ENCODE peak calls at places on chromosome 17, in ten cellular contexts. T is A549, Y is epithelial cell of esophagus, J is neural crest cell, U is adrenal gland, Z is neural progenitor cell, N is HFFc6, P is GM12864, R is IMR-90, L is thoracic aorta. G is an unnamed sample.

GRCh38 chr17:50170662-50171370 is 5.0 kb downstream of the SGCA start:
- DNase-seq in T (no peak), Y (peak), J (no peak), U (no peak), Z (no peak), N (no peak), P (no peak), R (no peak), L (no peak), G (no peak)

GRCh38 chr17:30302241-30302640 is 10.5 kb upstream of the BLMH start:
- DNase-seq in T (no peak), Y (no peak), J (no peak), U (no peak), Z (no peak), N (no peak), P (no peak), R (no peak), L (no peak), G (no peak)

GRCh38 chr17:32259596-32259995 is 6.0 kb upstream of the RHBDL3 start:
- DNase-seq in T (no peak), Y (peak), J (no peak), U (no peak), Z (no peak), N (peak), P (no peak), R (peak), L (no peak), G (no peak)

GRCh38 chr17:75317671-75318070 is 28.4 kb upstream of the SLC25A19 start:
- DNase-seq in T (no peak), Y (no peak), J (no peak), U (no peak), Z (peak), N (no peak), P (no peak), R (no peak), L (no peak), G (no peak)

GRCh38 chr17:13477180-13477611 is 124.5 kb downstream of the HS3ST3A1 start:
- DNase-seq in T (no peak), Y (no peak), J (no peak), U (no peak), Z (no peak), N (peak), P (no peak), R (peak), L (no peak), G (no peak)

GRCh38 chr17:8610558-8610957 is 20.0 kb downstream of the MYH10 start:
- DNase-seq in T (no peak), Y (no peak), J (no peak), U (no peak), Z (no peak), N (no peak), P (no peak), R (no peak), L (no peak), G (no peak)

GRCh38 chr17:42674755-42675347 is 1.9 kb downstream of the PLEKHH3 start:
- DNase-seq in T (no peak), Y (no peak), J (no peak), U (no peak), Z (peak), N (no peak), P (no peak), R (no peak), L (no peak), G (no peak)

GRCh38 chr17:50339381-50339780 is 6.5 kb upstream of the XYLT2 start:
- DNase-seq in T (no peak), Y (no peak), J (no peak), U (no peak), Z (no peak), N (no peak), P (no peak), R (no peak), L (no peak), G (no peak)

GRCh38 chr17:40490289-40490853 is 11.1 kb downstream of the TNS4 start:
- DNase-seq in T (no peak), Y (peak), J (no peak), U (peak), Z (peak), N (no peak), P (no peak), R (peak), L (no peak), G (no peak)

GRCh38 chr17:77419095-77419494 is 278.3 kb downstream of the SEC14L1 start:
- DNase-seq in T (no peak), Y (no peak), J (no peak), U (no peak), Z (no peak), N (no peak), P (no peak), R (no peak), L (no peak), G (no peak)

GRCh38 chr17:3754458-3755334 is 31.0 kb downstream of the HASPIN start:
- DNase-seq in T (no peak), Y (peak), J (peak), U (peak), Z (peak), N (no peak), P (no peak), R (no peak), L (no peak), G (peak)

GRCh38 chr17:74459622-74460021 is 6.8 kb upstream of the CD300A start:
- DNase-seq in T (no peak), Y (no peak), J (no peak), U (no peak), Z (no peak), N (no peak), P (no peak), R (no peak), L (no peak), G (no peak)

GRCh38 chr17:4301066-4301465 is 37.3 kb upstream of the ANKFY1 start:
- DNase-seq in T (no peak), Y (no peak), J (no peak), U (no peak), Z (no peak), N (no peak), P (no peak), R (no peak), L (no peak), G (no peak)

GRCh38 chr17:40173091-40173777 is 4.0 kb upstream of the RAPGEFL1 start:
- DNase-seq in T (no peak), Y (no peak), J (no peak), U (no peak), Z (no peak), N (no peak), P (no peak), R (no peak), L (no peak), G (no peak)

GRCh38 chr17:78883533-78884131 is 19.4 kb downstream of the CEP295NL start:
- DNase-seq in T (peak), Y (peak), J (peak), U (peak), Z (peak), N (peak), P (no peak), R (peak), L (peak), G (peak)

GRCh38 chr17:78882546-78883089 is 20.4 kb downstream of the CEP295NL start:
- DNase-seq in T (no peak), Y (no peak), J (no peak), U (no peak), Z (no peak), N (peak), P (no peak), R (no peak), L (no peak), G (no peak)

GRCh38 chr17:78884876-78885667 is 17.9 kb downstream of the CEP295NL start:
- DNase-seq in T (no peak), Y (no peak), J (no peak), U (no peak), Z (no peak), N (no peak), P (no peak), R (no peak), L (no peak), G (no peak)

GRCh38 chr17:78884148-78884870 is 18.7 kb downstream of the CEP295NL start:
- DNase-seq in T (no peak), Y (no peak), J (no peak), U (no peak), Z (peak), N (no peak), P (no peak), R (no peak), L (no peak), G (no peak)

DNA sequence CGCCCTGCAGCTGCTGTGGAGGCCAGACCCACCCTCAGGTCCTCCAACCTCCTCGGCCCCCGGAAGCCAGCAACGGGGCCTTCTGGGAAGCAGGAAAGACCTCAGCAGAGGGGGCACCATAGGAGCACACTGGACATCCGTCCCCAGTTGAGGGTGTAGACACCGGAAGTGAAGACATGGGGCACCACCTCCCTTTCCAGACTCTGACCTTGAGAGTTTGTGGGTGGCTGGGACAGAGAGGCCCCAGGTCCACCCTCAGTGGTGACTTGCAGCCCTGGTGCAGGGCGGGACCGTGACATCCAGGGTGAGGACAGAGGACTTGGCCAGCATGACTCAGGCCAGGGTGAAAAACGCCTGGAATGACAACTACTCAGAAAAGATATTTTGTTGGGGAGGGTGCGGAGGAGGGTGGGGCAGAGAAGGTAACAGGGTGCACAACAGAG is 19.9 kb downstream of the CEP295NL start:
- DNase-seq in T (peak), Y (peak), J (no peak), U (no peak), Z (no peak), N (peak), P (no peak), R (peak), L (peak), G (no peak)
- TF ChIP-seq CTCF in T (no peak), Y (no peak), J (no peak), U (no peak), Z (no peak), N (no peak), P (no peak), R (no peak), L (no peak), G (no peak)

DNA sequence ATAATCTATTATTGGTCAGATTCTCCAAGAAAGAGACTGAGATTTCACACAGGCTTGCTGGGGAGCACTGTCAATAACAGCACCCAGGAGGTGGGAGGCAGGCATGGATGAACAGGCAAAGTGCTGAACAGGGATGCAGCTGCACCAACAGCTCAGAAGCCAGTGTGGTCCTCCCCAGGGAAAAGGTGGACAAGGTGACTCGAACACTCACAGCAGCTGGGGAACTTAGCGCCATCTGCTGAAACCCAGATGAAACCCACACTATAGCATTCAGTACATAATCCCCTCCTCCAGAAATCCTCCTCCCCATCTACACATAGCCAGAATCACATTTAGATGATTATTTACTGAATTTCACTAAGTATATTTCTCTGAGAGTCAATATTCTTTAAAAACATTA is 255.2 kb upstream of the WSB1 start:
- DNase-seq in T (no peak), Y (no peak), J (no peak), U (no peak), Z (no peak), N (no peak), P (no peak), R (no peak), L (no peak), G (no peak)
- TF ChIP-seq CTCF in T (peak), Y (no peak), J (no peak), U (no peak), Z (no peak), N (no peak), P (peak), R (no peak), L (no peak), G (no peak)

GRCh38 chr17:28469376-28469775 is 4.1 kb upstream of the SLC13A2 start:
- DNase-seq in T (no peak), Y (no peak), J (no peak), U (no peak), Z (no peak), N (no peak), P (no peak), R (no peak), L (no peak), G (no peak)

GRCh38 chr17:28470266-28471126 is 2.9 kb upstream of the SLC13A2 start:
- DNase-seq in T (no peak), Y (no peak), J (no peak), U (no peak), Z (no peak), N (no peak), P (no peak), R (no peak), L (no peak), G (no peak)

GRCh38 chr17:28467456-28468025 is 5.9 kb upstream of the SLC13A2 start:
- DNase-seq in T (no peak), Y (peak), J (no peak), U (no peak), Z (no peak), N (peak), P (no peak), R (peak), L (no peak), G (no peak)

GRCh38 chr17:28466521-28467048 is 6.9 kb upstream of the SLC13A2 start:
- DNase-seq in T (no peak), Y (no peak), J (no peak), U (no peak), Z (no peak), N (no peak), P (no peak), R (no peak), L (no peak), G (no peak)

DNA sequence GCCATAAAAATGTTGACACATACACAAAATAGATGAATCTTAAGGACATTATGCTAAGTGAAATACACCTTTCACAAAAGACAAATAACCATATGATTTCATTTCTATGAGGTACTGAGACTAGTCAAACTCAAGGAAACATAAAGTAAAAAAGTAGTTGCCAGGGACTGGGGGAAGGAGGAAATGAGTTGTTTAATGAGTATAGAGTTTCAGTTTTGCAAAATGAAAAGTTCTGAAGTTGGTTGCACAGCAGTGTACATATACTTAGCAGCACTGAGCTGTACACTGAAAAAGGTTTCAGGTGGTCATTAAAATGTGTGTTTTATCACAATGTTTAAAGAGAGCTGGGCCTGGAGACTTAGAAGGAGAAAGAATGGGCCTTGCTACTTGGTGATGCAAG is 4.7 kb upstream of the SLC13A2 start:
- DNase-seq in T (no peak), Y (no peak), J (no peak), U (no peak), Z (no peak), N (no peak), P (peak), R (no peak), L (no peak), G (no peak)
- TF ChIP-seq CTCF in T (no peak), Y (no peak), J (no peak), U (no peak), Z (no peak), N (no peak), P (no peak), R (no peak), L (no peak), G (no peak)

GRCh38 chr17:70629902-70630301 is 460.6 kb downstream of the KCNJ2 start:
- DNase-seq in T (peak), Y (peak), J (no peak), U (no peak), Z (no peak), N (no peak), P (no peak), R (peak), L (no peak), G (no peak)
- TF ChIP-seq CTCF in T (peak), Y (peak), J (peak), U (peak), Z (peak), N (peak), P (peak), R (peak), L (no peak), G (peak)

G was measured in type B pancreatic cell.